ENCODE peak calls at places on chromosomes 7 and 10, in six cellular contexts. J is HCT116; Y is nephron progenitor cell; X is sciatic nerve; V is dermis blood vessel endothelial cell; E is activated naive CD8-positive, alpha-beta T cell treated with anti-CD3 and anti-CD28 coated beads for 36 hours. M is an unnamed sample.

GRCh38 chr7:27173412-27174076 is 576 bp downstream of the HOXA10 start:
- DNase-seq in J (no peak), V (peak), X (peak), E (no peak), Y (peak), M (no peak)

GRCh38 chr10:112755446-112756117 is 194.5 kb upstream of the TCF7L2 start:
- DNase-seq in J (no peak), E (no peak), V (no peak), X (no peak), Y (no peak), M (no peak)

GRCh38 chr10:25059990-25060389 is 43.6 kb downstream of the THNSL1 start:
- DNase-seq in X (peak), E (no peak), J (peak), Y (no peak), V (peak), M (peak)

GRCh38 chr7:133300811-133301210 is 47.9 kb downstream of the EXOC4 start:
- DNase-seq in J (no peak), V (no peak), Y (no peak), E (no peak), X (no peak), M (no peak)

GRCh38 chr7:139587535-139587934 is 64.0 kb downstream of the CLEC2L start:
- DNase-seq in X (no peak), E (no peak), J (no peak), V (no peak), Y (no peak), M (no peak)

GRCh38 chr10:1368772-1369171 is 312.6 kb downstream of the WDR37 start:
- DNase-seq in X (no peak), Y (peak), E (peak), V (peak), J (peak), M (peak)

GRCh38 chr7:148852272-148852671 is 31.8 kb downstream of the EZH2 start:
- DNase-seq in X (no peak), Y (no peak), V (peak), J (no peak), E (no peak), M (no peak)

GRCh38 chr10:71812016-71812912 is 38.8 kb downstream of the PSAP start:
- DNase-seq in V (peak), Y (peak), E (peak), J (peak), X (peak), M (peak)

GRCh38 chr7:51246258-51247245 is 70.1 kb downstream of the COBL start:
- DNase-seq in E (no peak), Y (no peak), V (no peak), X (no peak), J (no peak), M (no peak)

GRCh38 chr10:14904864-14905263 is 26.2 kb downstream of the SUV39H2 start:
- DNase-seq in X (no peak), V (no peak), J (no peak), Y (no peak), E (no peak), M (no peak)

GRCh38 chr10:109464949-109465348 is 458.4 kb downstream of the XPNPEP1 start:
- DNase-seq in E (no peak), V (no peak), X (no peak), J (no peak), Y (no peak), M (no peak)

GRCh38 chr7:35780070-35780469 is 20.8 kb upstream of the SEPTIN7 start:
- DNase-seq in E (no peak), V (no peak), J (no peak), Y (no peak), X (no peak), M (no peak)

GRCh38 chr10:122707535-122707934 is 7.9 kb upstream of the C10orf120 start:
- DNase-seq in X (no peak), J (no peak), V (no peak), Y (no peak), E (no peak), M (no peak)

GRCh38 chr7:119783799-119784198 is 489.2 kb upstream of the KCND2 start:
- DNase-seq in X (peak), E (no peak), Y (no peak), V (peak), J (no peak), M (no peak)

GRCh38 chr10:120387326-120387725 is 69.7 kb upstream of the PLPP4 start:
- DNase-seq in Y (no peak), E (no peak), J (no peak), V (no peak), X (no peak), M (no peak)

GRCh38 chr7:139773372-139773771 is 4.4 kb downstream of the HIPK2 start:
- DNase-seq in X (no peak), J (no peak), E (peak), V (no peak), Y (no peak), M (no peak)

GRCh38 chr10:71467161-71467560 is 70.4 kb downstream of the CDH23 start:
- DNase-seq in X (no peak), E (no peak), V (no peak), Y (no peak), J (no peak), M (no peak)

GRCh38 chr7:151313857-151314256 is 27.8 kb upstream of the NUB1 start:
- DNase-seq in V (no peak), E (peak), Y (no peak), J (no peak), X (peak), M (no peak)

GRCh38 chr7:102264367-102264891 is 22.2 kb upstream of the SH2B2 start:
- DNase-seq in V (peak), Y (no peak), X (no peak), J (no peak), E (no peak), M (no peak)

GRCh38 chr10:125633517-125633999 is 49.4 kb downstream of the TEX36 start:
- DNase-seq in V (peak), E (no peak), X (no peak), J (peak), Y (no peak), M (peak)

GRCh38 chr7:107948645-107949442 is 54.1 kb downstream of the LAMB1 start:
- DNase-seq in V (peak), X (no peak), Y (no peak), E (no peak), J (peak), M (peak)

GRCh38 chr7:85730016-85730415 is 543.2 kb upstream of the SEMA3D start:
- DNase-seq in V (no peak), E (no peak), J (no peak), Y (no peak), X (no peak), M (no peak)

GRCh38 chr7:132485600-132486594 is 90.4 kb downstream of the PLXNA4 start:
- DNase-seq in E (peak), X (peak), V (peak), J (no peak), Y (no peak), M (no peak)

GRCh38 chr7:1218541-1219165 is 14.0 kb upstream of the UNCX start:
- DNase-seq in E (no peak), J (no peak), Y (no peak), V (no peak), X (no peak), M (no peak)

GRCh38 chr10:71222541-71223364 is 10.4 kb downstream of the UNC5B start:
- DNase-seq in V (no peak), E (no peak), J (no peak), Y (no peak), X (peak), M (no peak)

GRCh38 chr7:127733976-127734375 is 82.0 kb downstream of the SND1 start:
- DNase-seq in J (no peak), Y (no peak), X (no peak), E (no peak), V (no peak), M (no peak)

GRCh38 chr10:125093199-125093841 is 67.0 kb downstream of the CTBP2 start:
- DNase-seq in E (no peak), Y (no peak), V (peak), X (no peak), J (no peak), M (peak)

GRCh38 chr7:135758531-135758932 is 9.9 kb upstream of the FAM180A start:
- DNase-seq in J (no peak), E (no peak), Y (no peak), V (peak), X (peak), M (no peak)

GRCh38 chr7:117565226-117565625 is 85.4 kb downstream of the CFTR start:
- DNase-seq in Y (no peak), X (no peak), E (no peak), V (no peak), J (no peak), M (no peak)

GRCh38 chr10:72808001-72808400 is 85.5 kb upstream of the OIT3 start:
- DNase-seq in X (no peak), J (no peak), E (no peak), V (no peak), Y (no peak), M (no peak)

GRCh38 chr7:39164887-39165286 is 187.2 kb downstream of the POU6F2 start:
- DNase-seq in X (no peak), Y (no peak), V (no peak), J (no peak), E (no peak), M (no peak)

GRCh38 chr7:46264646-46265045 is 343.6 kb upstream of the IGFBP3 start:
- DNase-seq in Y (no peak), X (no peak), V (no peak), J (no peak), E (no peak), M (no peak)